ENCODE peak calls at places on chromosome 2, in seven cellular contexts. One of them, this sample, is unnamed.

GRCh38 chr2:109162999-109163398 is 34.0 kb downstream of the SH3RF3 start:
- DNase-seq in IMR-90: no peak
- DNase-seq in neuronal stem cell: no peak
- DNase-seq in trophoblast cell: no peak
- DNase-seq in H1: no peak
- DNase-seq in H9: no peak
- DNase-seq in mesenchymal stem cell: no peak
- DNase-seq in this sample: no peak

GRCh38 chr2:127086800-127087737 is 19.9 kb downstream of the BIN1 start:
- DNase-seq in trophoblast cell: no peak
- DNase-seq in mesenchymal stem cell: peak
- DNase-seq in neuronal stem cell: peak
- DNase-seq in IMR-90: peak
- DNase-seq in H9: peak
- DNase-seq in H1: peak
- DNase-seq in this sample: peak

GRCh38 chr2:152646775-152647174 is 70.5 kb downstream of the PRPF40A start:
- DNase-seq in IMR-90: peak
- DNase-seq in trophoblast cell: peak
- DNase-seq in neuronal stem cell: no peak
- DNase-seq in mesenchymal stem cell: peak
- DNase-seq in H1: no peak
- DNase-seq in H9: no peak
- DNase-seq in this sample: peak

GRCh38 chr2:22579341-22579740 is 805.6 kb upstream of the KLHL29 start:
- DNase-seq in neuronal stem cell: no peak
- DNase-seq in trophoblast cell: no peak
- DNase-seq in H9: no peak
- DNase-seq in IMR-90: no peak
- DNase-seq in mesenchymal stem cell: no peak
- DNase-seq in H1: no peak
- DNase-seq in this sample: no peak

GRCh38 chr2:10544252-10544651 is 96.1 kb upstream of the ODC1 start:
- DNase-seq in H1: no peak
- DNase-seq in trophoblast cell: peak
- DNase-seq in IMR-90: no peak
- DNase-seq in mesenchymal stem cell: no peak
- DNase-seq in H9: no peak
- DNase-seq in neuronal stem cell: no peak
- DNase-seq in this sample: no peak

GRCh38 chr2:61510674-61511671 is 27.2 kb downstream of the XPO1 start:
- DNase-seq in mesenchymal stem cell: no peak
- DNase-seq in H9: no peak
- DNase-seq in trophoblast cell: peak
- DNase-seq in neuronal stem cell: no peak
- DNase-seq in H1: no peak
- DNase-seq in IMR-90: no peak
- DNase-seq in this sample: no peak

GRCh38 chr2:230913812-230914211 is 11.2 kb downstream of the GPR55 start:
- DNase-seq in IMR-90: no peak
- DNase-seq in H1: no peak
- DNase-seq in H9: peak
- DNase-seq in trophoblast cell: no peak
- DNase-seq in neuronal stem cell: no peak
- DNase-seq in mesenchymal stem cell: no peak
- DNase-seq in this sample: no peak

GRCh38 chr2:219469186-219469724 is 29.4 kb upstream of the GMPPA start:
- DNase-seq in mesenchymal stem cell: peak
- DNase-seq in IMR-90: peak
- DNase-seq in trophoblast cell: peak
- DNase-seq in neuronal stem cell: no peak
- DNase-seq in H9: no peak
- DNase-seq in H1: no peak
- DNase-seq in this sample: peak

GRCh38 chr2:193749485-193749884 is 1554.8 kb upstream of the TMEFF2 start:
- DNase-seq in trophoblast cell: no peak
- DNase-seq in mesenchymal stem cell: no peak
- DNase-seq in H9: no peak
- DNase-seq in H1: no peak
- DNase-seq in neuronal stem cell: no peak
- DNase-seq in IMR-90: no peak
- DNase-seq in this sample: no peak

GRCh38 chr2:1512321-1513289 is 99.3 kb downstream of the TPO start:
- DNase-seq in H1: no peak
- DNase-seq in neuronal stem cell: no peak
- DNase-seq in mesenchymal stem cell: no peak
- DNase-seq in IMR-90: no peak
- DNase-seq in H9: no peak
- DNase-seq in trophoblast cell: no peak
- DNase-seq in this sample: no peak

GRCh38 chr2:71499691-71500090 is 46.3 kb downstream of the DYSF start:
- DNase-seq in neuronal stem cell: no peak
- DNase-seq in mesenchymal stem cell: no peak
- DNase-seq in IMR-90: no peak
- DNase-seq in H9: no peak
- DNase-seq in trophoblast cell: no peak
- DNase-seq in H1: no peak
- DNase-seq in this sample: no peak

GRCh38 chr2:126177479-126177878 is 478.5 kb upstream of the GYPC start:
- DNase-seq in trophoblast cell: no peak
- DNase-seq in mesenchymal stem cell: no peak
- DNase-seq in neuronal stem cell: no peak
- DNase-seq in H9: no peak
- DNase-seq in IMR-90: no peak
- DNase-seq in H1: no peak
- DNase-seq in this sample: no peak

GRCh38 chr2:203002054-203002821 is 12.4 kb upstream of the NBEAL1 start:
- DNase-seq in neuronal stem cell: no peak
- DNase-seq in H9: no peak
- DNase-seq in IMR-90: peak
- DNase-seq in trophoblast cell: peak
- DNase-seq in H1: no peak
- DNase-seq in mesenchymal stem cell: no peak
- DNase-seq in this sample: no peak

GRCh38 chr2:79511320-79511951 is 1.4 kb upstream of the CTNNA2 start:
- DNase-seq in neuronal stem cell: peak
- DNase-seq in mesenchymal stem cell: peak
- DNase-seq in trophoblast cell: peak
- DNase-seq in H9: peak
- DNase-seq in IMR-90: peak
- DNase-seq in H1: peak
- DNase-seq in this sample: peak

GRCh38 chr2:195477996-195478382 is 179.0 kb upstream of the SLC39A10 start:
- DNase-seq in H1: no peak
- DNase-seq in trophoblast cell: no peak
- DNase-seq in neuronal stem cell: no peak
- DNase-seq in IMR-90: peak
- DNase-seq in H9: no peak
- DNase-seq in mesenchymal stem cell: no peak
- DNase-seq in this sample: no peak

GRCh38 chr2:183606022-183606717 is 481.9 kb downstream of the NUP35 start:
- DNase-seq in mesenchymal stem cell: no peak
- DNase-seq in IMR-90: no peak
- DNase-seq in H9: no peak
- DNase-seq in H1: no peak
- DNase-seq in trophoblast cell: no peak
- DNase-seq in neuronal stem cell: no peak
- DNase-seq in this sample: no peak

GRCh38 chr2:43605079-43605655 is 9.3 kb upstream of the THADA start:
- DNase-seq in mesenchymal stem cell: peak
- DNase-seq in trophoblast cell: peak
- DNase-seq in H1: no peak
- DNase-seq in neuronal stem cell: peak
- DNase-seq in H9: peak
- DNase-seq in IMR-90: peak
- DNase-seq in this sample: peak

GRCh38 chr2:62343206-62343605 is 147.3 kb downstream of the B3GNT2 start:
- DNase-seq in trophoblast cell: no peak
- DNase-seq in neuronal stem cell: no peak
- DNase-seq in H1: no peak
- DNase-seq in IMR-90: no peak
- DNase-seq in mesenchymal stem cell: no peak
- DNase-seq in H9: no peak
- DNase-seq in this sample: no peak

GRCh38 chr2:160282063-160282580 is 82.0 kb upstream of the ITGB6 start:
- DNase-seq in H1: no peak
- DNase-seq in neuronal stem cell: no peak
- DNase-seq in trophoblast cell: no peak
- DNase-seq in mesenchymal stem cell: no peak
- DNase-seq in IMR-90: no peak
- DNase-seq in H9: no peak
- DNase-seq in this sample: no peak

GRCh38 chr2:124520953-124521352 is 495.9 kb downstream of the CNTNAP5 start:
- DNase-seq in mesenchymal stem cell: no peak
- DNase-seq in neuronal stem cell: no peak
- DNase-seq in H1: no peak
- DNase-seq in H9: no peak
- DNase-seq in trophoblast cell: no peak
- DNase-seq in IMR-90: no peak
- DNase-seq in this sample: no peak

GRCh38 chr2:48717826-48718225 is 37.7 kb downstream of the LHCGR start:
- DNase-seq in neuronal stem cell: no peak
- DNase-seq in H1: no peak
- DNase-seq in mesenchymal stem cell: no peak
- DNase-seq in H9: no peak
- DNase-seq in trophoblast cell: no peak
- DNase-seq in IMR-90: no peak
- DNase-seq in this sample: no peak

GRCh38 chr2:58720033-58720769 is 479.1 kb upstream of the FANCL start:
- DNase-seq in H1: no peak
- DNase-seq in IMR-90: no peak
- DNase-seq in neuronal stem cell: no peak
- DNase-seq in mesenchymal stem cell: no peak
- DNase-seq in trophoblast cell: no peak
- DNase-seq in H9: no peak
- DNase-seq in this sample: no peak
- H3K27ac ChIP-seq in H1: no peak
- H3K27ac ChIP-seq in IMR-90: no peak
- H3K27ac ChIP-seq in neuronal stem cell: no peak
- H3K27ac ChIP-seq in mesenchymal stem cell: no peak
- H3K27ac ChIP-seq in trophoblast cell: no peak
- H3K27ac ChIP-seq in H9: no peak
- H3K27ac ChIP-seq in this sample: no peak

DNA sequence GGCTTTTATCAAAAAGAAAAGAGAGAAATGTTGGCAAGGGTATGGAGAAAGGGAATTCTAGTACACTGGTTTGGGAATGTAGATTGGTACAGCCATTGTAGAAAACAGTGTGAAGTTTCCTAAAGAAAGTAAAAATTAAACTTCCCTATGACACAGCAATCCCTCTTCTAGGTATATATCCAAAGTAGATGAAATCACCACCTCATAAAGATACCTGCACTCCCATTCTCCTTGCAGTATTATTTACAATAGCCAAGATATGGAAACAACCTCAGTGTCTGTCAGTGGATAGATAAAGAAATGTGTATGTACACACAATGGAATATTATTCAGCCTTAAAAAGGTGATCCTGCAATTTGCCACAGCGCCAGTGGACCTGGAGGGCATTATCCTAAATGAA is 147.2 kb upstream of the NOSTRIN start:
- DNase-seq in neuronal stem cell: no peak
- DNase-seq in H1: no peak
- DNase-seq in mesenchymal stem cell: no peak
- DNase-seq in H9: no peak
- DNase-seq in trophoblast cell: no peak
- DNase-seq in IMR-90: no peak
- DNase-seq in this sample: no peak
- H3K4ac ChIP-seq in neuronal stem cell: no peak
- H3K4ac ChIP-seq in H1: no peak
- H3K4ac ChIP-seq in mesenchymal stem cell: no peak
- H3K4ac ChIP-seq in H9: no peak
- H3K4ac ChIP-seq in trophoblast cell: no peak
- H3K4ac ChIP-seq in IMR-90: no peak
- H3K4ac ChIP-seq in this sample: no peak

GRCh38 chr2:205733648-205734047 is 51.3 kb downstream of the NRP2 start:
- DNase-seq in H1: no peak
- DNase-seq in H9: peak
- DNase-seq in mesenchymal stem cell: no peak
- DNase-seq in neuronal stem cell: peak
- DNase-seq in trophoblast cell: no peak
- DNase-seq in IMR-90: no peak
- DNase-seq in this sample: peak

GRCh38 chr2:205731521-205731965 is 49.2 kb downstream of the NRP2 start:
- DNase-seq in neuronal stem cell: no peak
- DNase-seq in mesenchymal stem cell: peak
- DNase-seq in IMR-90: peak
- DNase-seq in H9: no peak
- DNase-seq in trophoblast cell: peak
- DNase-seq in H1: no peak
- DNase-seq in this sample: peak

GRCh38 chr2:205733082-205733481 is 50.8 kb downstream of the NRP2 start:
- DNase-seq in neuronal stem cell: no peak
- DNase-seq in mesenchymal stem cell: no peak
- DNase-seq in H1: no peak
- DNase-seq in trophoblast cell: no peak
- DNase-seq in H9: no peak
- DNase-seq in IMR-90: no peak
- DNase-seq in this sample: no peak

GRCh38 chr2:205732314-205732713 is 50.0 kb downstream of the NRP2 start:
- DNase-seq in neuronal stem cell: no peak
- DNase-seq in mesenchymal stem cell: no peak
- DNase-seq in trophoblast cell: no peak
- DNase-seq in H9: no peak
- DNase-seq in H1: no peak
- DNase-seq in IMR-90: no peak
- DNase-seq in this sample: no peak

GRCh38 chr2:205734436-205734835 is 52.1 kb downstream of the NRP2 start:
- DNase-seq in IMR-90: peak
- DNase-seq in mesenchymal stem cell: peak
- DNase-seq in neuronal stem cell: no peak
- DNase-seq in H9: peak
- DNase-seq in H1: no peak
- DNase-seq in trophoblast cell: no peak
- DNase-seq in this sample: peak
- H3K27ac ChIP-seq in IMR-90: peak
- H3K27ac ChIP-seq in mesenchymal stem cell: peak
- H3K27ac ChIP-seq in neuronal stem cell: peak
- H3K27ac ChIP-seq in H9: peak
- H3K27ac ChIP-seq in H1: no peak
- H3K27ac ChIP-seq in trophoblast cell: peak
- H3K27ac ChIP-seq in this sample: peak

GRCh38 chr2:98912221-98912851 is 23.7 kb downstream of the CRACDL start:
- DNase-seq in mesenchymal stem cell: peak
- DNase-seq in IMR-90: peak
- DNase-seq in trophoblast cell: no peak
- DNase-seq in neuronal stem cell: no peak
- DNase-seq in H9: peak
- DNase-seq in H1: peak
- DNase-seq in this sample: no peak

GRCh38 chr2:98915751-98916358 is 20.2 kb downstream of the CRACDL start:
- DNase-seq in H1: no peak
- DNase-seq in neuronal stem cell: no peak
- DNase-seq in mesenchymal stem cell: no peak
- DNase-seq in trophoblast cell: no peak
- DNase-seq in IMR-90: peak
- DNase-seq in H9: no peak
- DNase-seq in this sample: no peak

GRCh38 chr2:98914713-98915580 is 21.1 kb downstream of the CRACDL start:
- DNase-seq in H1: no peak
- DNase-seq in neuronal stem cell: no peak
- DNase-seq in IMR-90: no peak
- DNase-seq in trophoblast cell: no peak
- DNase-seq in H9: no peak
- DNase-seq in mesenchymal stem cell: no peak
- DNase-seq in this sample: no peak

GRCh38 chr2:98912957-98913915 is 22.8 kb downstream of the CRACDL start:
- DNase-seq in neuronal stem cell: no peak
- DNase-seq in IMR-90: no peak
- DNase-seq in trophoblast cell: no peak
- DNase-seq in H9: no peak
- DNase-seq in H1: no peak
- DNase-seq in mesenchymal stem cell: no peak
- DNase-seq in this sample: no peak

GRCh38 chr2:98913916-98914712 is 21.9 kb downstream of the CRACDL start:
- DNase-seq in mesenchymal stem cell: no peak
- DNase-seq in H9: no peak
- DNase-seq in IMR-90: no peak
- DNase-seq in trophoblast cell: no peak
- DNase-seq in H1: no peak
- DNase-seq in neuronal stem cell: no peak
- DNase-seq in this sample: no peak
- H3K4ac ChIP-seq in mesenchymal stem cell: no peak
- H3K4ac ChIP-seq in H9: no peak
- H3K4ac ChIP-seq in IMR-90: no peak
- H3K4ac ChIP-seq in trophoblast cell: no peak
- H3K4ac ChIP-seq in H1: no peak
- H3K4ac ChIP-seq in neuronal stem cell: no peak
- H3K4ac ChIP-seq in this sample: no peak